ENCODE peak calls at places on chromosomes 1 and 21, in eight cellular contexts. K is BE2C, X is lung, Y is HCT116, J is AG04449, B is H1, O is AG09319, Z is stomach. M is an unnamed sample.

GRCh38 chr21:41651830-41652229 is 115.0 kb downstream of the RIPK4 start:
- DNase-seq in J (no peak), K (no peak), Y (no peak), X (no peak), O (no peak), Z (no peak), B (no peak), M (no peak)

GRCh38 chr1:106675558-106675957 is 380.9 kb upstream of the PRMT6 start:
- DNase-seq in X (no peak), O (no peak), Y (no peak), J (no peak), B (no peak), Z (no peak), K (no peak), M (no peak)

GRCh38 chr1:203590559-203590958 is 36.1 kb upstream of the ATP2B4 start:
- DNase-seq in Z (no peak), B (no peak), Y (no peak), X (no peak), J (no peak), O (peak), K (no peak), M (no peak)

GRCh38 chr1:235011599-235012435 is 116.8 kb downstream of the TOMM20 start:
- DNase-seq in Y (peak), O (peak), B (no peak), Z (peak), J (peak), K (peak), X (peak), M (peak)

GRCh38 chr1:200082329-200082728 is 54.8 kb downstream of the NR5A2 start:
- DNase-seq in J (no peak), O (no peak), Z (no peak), X (no peak), Y (no peak), B (no peak), K (no peak), M (no peak)

GRCh38 chr1:121558514-121558913 is 373.7 kb downstream of the SRGAP2C start:
- DNase-seq in J (peak), B (no peak), Y (no peak), K (no peak), X (no peak), O (peak), Z (no peak), M (no peak)

GRCh38 chr1:101122452-101123166 is 97.0 kb upstream of the DPH5 start:
- DNase-seq in O (no peak), X (no peak), J (no peak), Z (no peak), B (no peak), Y (no peak), K (no peak), M (no peak)

GRCh38 chr1:10210841-10211804 is 753 bp downstream of the KIF1B start:
- DNase-seq in O (peak), Z (peak), J (peak), K (peak), X (peak), B (peak), Y (peak), M (peak)

GRCh38 chr1:195785830-195786229 is 822.4 kb downstream of the KCNT2 start:
- DNase-seq in J (no peak), K (no peak), X (no peak), Y (no peak), B (no peak), O (no peak), Z (no peak), M (no peak)

GRCh38 chr1:62384276-62385005 is 52.4 kb upstream of the USP1 start:
- DNase-seq in J (peak), O (peak), Z (peak), X (no peak), B (peak), K (peak), Y (no peak), M (no peak)

GRCh38 chr1:114854693-114855320 is at the start of gene SYCP1:
- DNase-seq in K (no peak), Z (no peak), J (no peak), Y (no peak), X (no peak), O (no peak), B (no peak), M (no peak)

GRCh38 chr1:19203440-19203839 is 6.6 kb downstream of the UBR4 start:
- DNase-seq in J (no peak), Y (no peak), X (peak), B (no peak), Z (peak), K (no peak), O (peak), M (no peak)

GRCh38 chr1:157437301-157437700 is 115.0 kb downstream of the FCRL5 start:
- DNase-seq in O (no peak), X (no peak), J (no peak), B (no peak), Z (no peak), Y (no peak), K (no peak), M (no peak)

GRCh38 chr1:95916616-95917015 is 682.6 kb downstream of the RWDD3 start:
- DNase-seq in B (no peak), X (no peak), K (peak), O (no peak), Y (no peak), J (no peak), Z (no peak), M (no peak)

GRCh38 chr21:44378646-44379581 is 25.5 kb downstream of the TRPM2 start:
- DNase-seq in X (no peak), K (no peak), B (no peak), Z (no peak), Y (no peak), J (no peak), O (no peak), M (no peak)

GRCh38 chr1:222919478-222919865 is 104.6 kb downstream of the DISP1 start:
- DNase-seq in Z (no peak), O (peak), Y (no peak), J (no peak), X (no peak), B (no peak), K (no peak), M (no peak)

GRCh38 chr1:209344146-209344545 is 239.4 kb upstream of the CAMK1G start:
- DNase-seq in X (no peak), J (no peak), O (no peak), Y (no peak), K (no peak), B (no peak), Z (no peak), M (no peak)

GRCh38 chr1:34268311-34269042 is 91.8 kb downstream of the C1orf94 start:
- DNase-seq in J (peak), X (peak), O (peak), B (peak), Z (no peak), Y (no peak), K (no peak), M (no peak)

GRCh38 chr1:2644171-2644570 is 11.4 kb upstream of the MMEL1 start:
- DNase-seq in Z (peak), B (no peak), J (no peak), X (no peak), K (no peak), Y (no peak), O (no peak), M (no peak)

GRCh38 chr1:69221492-69221990 is 346.2 kb upstream of the LRRC7 start:
- DNase-seq in K (no peak), Y (no peak), J (no peak), B (no peak), O (no peak), X (no peak), Z (no peak), M (no peak)
- TF ChIP-seq CTCF in K (no peak), Y (no peak), J (no peak), B (no peak), O (no peak), X (no peak), Z (no peak), M (no peak)

DNA sequence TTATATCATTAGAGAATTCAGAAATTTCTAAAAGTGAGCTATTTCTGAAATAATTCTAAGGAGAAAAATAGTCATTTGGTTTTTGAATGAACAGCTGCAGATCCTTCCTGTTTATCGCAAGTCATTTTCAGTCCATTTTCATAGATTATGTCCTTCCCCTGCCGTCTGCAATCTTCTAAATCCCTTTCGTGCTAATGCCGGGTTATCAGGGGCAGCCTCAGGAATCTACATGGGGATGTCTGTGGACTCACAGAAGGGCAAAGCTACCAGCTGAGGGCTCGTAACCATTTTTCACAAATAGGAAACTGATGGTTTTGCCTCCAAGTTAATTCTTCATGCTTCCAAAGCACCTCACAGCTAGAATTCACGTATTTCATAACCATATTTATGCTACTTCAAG is 23.0 kb downstream of the RCAN3 start:
- DNase-seq in O (no peak), K (no peak), Y (no peak), Z (no peak), B (no peak), X (no peak), J (no peak), M (no peak)
- TF ChIP-seq CTCF in O (no peak), K (no peak), Y (no peak), Z (no peak), B (no peak), X (no peak), J (no peak), M (no peak)

DNA sequence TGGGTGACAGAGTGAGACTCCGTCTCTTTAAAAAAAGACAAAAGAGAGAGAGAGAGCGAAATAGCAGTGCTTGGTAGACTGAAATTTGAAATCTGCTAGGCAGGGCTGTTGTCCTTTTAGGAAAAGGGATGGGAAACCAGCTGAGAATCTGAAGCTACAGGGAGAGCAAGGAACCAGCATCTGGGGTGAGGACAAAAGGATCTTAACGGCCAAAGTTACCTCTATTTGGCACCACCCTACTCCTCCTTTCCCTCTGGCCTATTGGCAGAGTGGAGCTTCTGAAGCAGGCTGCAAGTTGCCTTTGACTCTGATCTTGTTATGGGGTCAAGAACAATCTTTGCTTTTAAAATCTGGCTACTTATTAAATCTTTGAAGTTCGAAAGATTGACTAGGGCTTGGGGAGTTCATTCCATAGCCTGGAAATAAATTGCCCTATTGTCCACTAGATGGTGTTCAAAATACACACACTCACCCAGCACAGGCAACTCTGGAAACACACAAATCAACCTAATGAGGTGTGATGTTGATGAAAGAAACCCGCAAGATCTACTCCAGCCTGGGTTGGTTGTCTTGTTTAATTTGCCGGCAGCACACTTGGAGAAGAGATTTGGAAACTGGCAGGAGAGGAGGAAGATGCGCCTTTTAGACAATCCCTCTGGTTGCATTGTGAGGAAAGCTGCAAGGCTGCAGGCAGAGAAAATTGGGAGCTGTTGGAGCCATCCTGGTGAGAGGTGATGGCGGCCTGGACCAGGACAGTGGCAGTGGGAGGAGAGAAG is 16.5 kb upstream of the PARP1 start:
- DNase-seq in Y (peak), Z (no peak), J (no peak), K (no peak), B (no peak), X (no peak), O (no peak), M (no peak)
- TF ChIP-seq CTCF in Y (peak), Z (peak), J (peak), K (peak), B (no peak), X (peak), O (no peak), M (peak)

GRCh38 chr1:206698011-206698410 is 13.3 kb downstream of the MAPKAPK2 start:
- DNase-seq in K (no peak), J (no peak), B (no peak), X (no peak), Y (no peak), O (no peak), Z (no peak), M (no peak)

GRCh38 chr1:206699626-206700025 is 14.9 kb downstream of the MAPKAPK2 start:
- DNase-seq in O (no peak), Y (no peak), Z (no peak), J (no peak), B (no peak), X (no peak), K (no peak), M (no peak)

GRCh38 chr1:206696812-206697585 is 12.3 kb downstream of the MAPKAPK2 start:
- DNase-seq in X (no peak), O (no peak), B (no peak), K (no peak), J (no peak), Y (no peak), Z (no peak), M (no peak)

GRCh38 chr1:206700445-206701036 is 15.8 kb downstream of the MAPKAPK2 start:
- DNase-seq in Z (no peak), Y (no peak), K (no peak), O (no peak), J (no peak), X (no peak), B (no peak), M (no peak)

GRCh38 chr1:206698990-206699586 is 14.4 kb downstream of the MAPKAPK2 start:
- DNase-seq in J (no peak), K (no peak), O (no peak), B (no peak), Z (no peak), Y (no peak), X (no peak), M (no peak)
- TF ChIP-seq CTCF in J (no peak), K (no peak), O (no peak), B (no peak), Z (no peak), Y (no peak), X (no peak), M (no peak)

GRCh38 chr21:17050156-17050555 is 462.7 kb upstream of the CXADR start:
- DNase-seq in B (no peak), O (no peak), X (no peak), Y (no peak), K (no peak), J (no peak), Z (no peak), M (no peak)

GRCh38 chr21:17048974-17049373 is 463.9 kb upstream of the CXADR start:
- DNase-seq in K (no peak), O (no peak), Y (no peak), X (no peak), Z (no peak), B (no peak), J (no peak), M (no peak)

GRCh38 chr21:17044696-17045095 is 468.1 kb upstream of the CXADR start:
- DNase-seq in O (no peak), Z (no peak), J (no peak), K (no peak), B (no peak), Y (no peak), X (no peak), M (no peak)

GRCh38 chr21:17050646-17051045 is 462.2 kb upstream of the CXADR start:
- DNase-seq in J (no peak), Y (no peak), Z (no peak), X (no peak), B (no peak), O (no peak), K (no peak), M (no peak)

GRCh38 chr21:17045214-17045835 is 467.5 kb upstream of the CXADR start:
- DNase-seq in K (no peak), Y (no peak), O (no peak), J (no peak), B (no peak), Z (no peak), X (no peak), M (no peak)
- TF ChIP-seq CTCF in K (peak), Y (peak), O (peak), J (peak), B (no peak), Z (no peak), X (no peak), M (peak)

M was measured in esophagus squamous epithelium.